ENCODE peak calls at places on chromosomes 4 and X, in five cellular contexts. One of them, this sample, is unnamed.
A peak's percentile ranks its signal among the peaks of the same experiment; 100 is the strongest.

GRCh38 chr4:84455697-84456096 is 43.4 kb downstream of the NKX6-1 start:
- DNase-seq in ACHN: no peak
- DNase-seq in heart right ventricle: no peak
- DNase-seq in nucleus accumbens: no peak
- DNase-seq in islet precursor cell: no peak
- DNase-seq in this sample: no peak

GRCh38 chrX:69236641-69237040 is 71.4 kb upstream of the PJA1 start:
- DNase-seq in heart right ventricle: no peak
- DNase-seq in islet precursor cell: peak; percentile 27
- DNase-seq in ACHN: no peak
- DNase-seq in nucleus accumbens: no peak
- DNase-seq in this sample: no peak

GRCh38 chrX:46759645-46759974 is 692 bp upstream of the SLC9A7 start:
- DNase-seq in heart right ventricle: no peak
- DNase-seq in nucleus accumbens: no peak
- DNase-seq in islet precursor cell: peak; percentile 60
- DNase-seq in ACHN: no peak
- DNase-seq in this sample: no peak

GRCh38 chr4:132317923-132318322 is 831.2 kb upstream of the PCDH10 start:
- DNase-seq in heart right ventricle: no peak
- DNase-seq in islet precursor cell: no peak
- DNase-seq in ACHN: no peak
- DNase-seq in nucleus accumbens: no peak
- DNase-seq in this sample: no peak

GRCh38 chr4:47031011-47031678 is at the start of gene GABRB1:
- DNase-seq in ACHN: peak; percentile 11
- DNase-seq in heart right ventricle: peak; percentile 58
- DNase-seq in islet precursor cell: peak; percentile 77
- DNase-seq in nucleus accumbens: peak; percentile 25
- DNase-seq in this sample: peak; percentile 91

GRCh38 chrX:40644821-40645358 is 2.5 kb downstream of the CXorf38 start:
- DNase-seq in nucleus accumbens: peak; percentile 10
- DNase-seq in ACHN: peak; percentile 64
- DNase-seq in islet precursor cell: no peak
- DNase-seq in heart right ventricle: peak; percentile 14
- DNase-seq in this sample: no peak

GRCh38 chr4:98851806-98852205 is 77.1 kb downstream of the EIF4E start:
- DNase-seq in ACHN: no peak
- DNase-seq in heart right ventricle: no peak
- DNase-seq in nucleus accumbens: no peak
- DNase-seq in islet precursor cell: no peak
- DNase-seq in this sample: no peak

GRCh38 chrX:111671668-111672067 is 9.3 kb upstream of the ALG13 start:
- DNase-seq in ACHN: no peak
- DNase-seq in heart right ventricle: no peak
- DNase-seq in islet precursor cell: no peak
- DNase-seq in nucleus accumbens: no peak
- DNase-seq in this sample: no peak

GRCh38 chr4:114015444-114015899 is 36.0 kb upstream of the ARSJ start:
- DNase-seq in heart right ventricle: no peak
- DNase-seq in ACHN: peak; percentile 88
- DNase-seq in nucleus accumbens: no peak
- DNase-seq in islet precursor cell: no peak
- DNase-seq in this sample: no peak

GRCh38 chr4:186068581-186069402 is at the start of gene TLR3:
- DNase-seq in heart right ventricle: no peak
- DNase-seq in islet precursor cell: no peak
- DNase-seq in nucleus accumbens: no peak
- DNase-seq in ACHN: peak; percentile 61
- DNase-seq in this sample: no peak

GRCh38 chr4:173990126-173990878 is 293.2 kb downstream of the FBXO8 start:
- DNase-seq in islet precursor cell: peak; percentile 52
- DNase-seq in ACHN: peak; percentile 23
- DNase-seq in heart right ventricle: no peak
- DNase-seq in nucleus accumbens: no peak
- DNase-seq in this sample: peak; percentile 57